ENCODE peak calls at places on chromosomes 3 and 15, in nine cellular contexts. M is NCI-H1436, O is anterior cingulate cortex, E is GM12891, V is GM03348, X is fibroblast of the aortic adventitia, A is Daoy, I is T-helper 1 cell, D is nucleus accumbens. T is an unnamed sample.

GRCh38 chr15:29838352-29839010 is 16.2 kb upstream of the TJP1 start:
- DNase-seq in E (no peak), I (no peak), M (no peak), V (no peak), A (no peak), X (no peak), D (no peak), O (no peak), T (no peak)

GRCh38 chr3:158918008-158918407 is 116.2 kb downstream of the MFSD1 start:
- DNase-seq in I (no peak), X (peak), M (peak), D (no peak), V (peak), E (peak), A (peak), O (peak), T (peak)

GRCh38 chr3:15755780-15756179 is 42.0 kb downstream of the ANKRD28 start:
- DNase-seq in E (no peak), V (no peak), M (no peak), A (no peak), O (no peak), I (no peak), D (no peak), X (no peak), T (no peak)

GRCh38 chr3:80307844-80308243 is 540.0 kb upstream of the ROBO1 start:
- DNase-seq in O (no peak), D (no peak), V (no peak), A (no peak), M (no peak), X (no peak), E (no peak), I (no peak), T (no peak)

GRCh38 chr3:109187390-109187789 is 50.9 kb downstream of the C3orf85 start:
- DNase-seq in M (no peak), E (no peak), D (no peak), V (no peak), I (no peak), O (no peak), X (no peak), A (no peak), T (no peak)

GRCh38 chr3:44400771-44401170 is 62.2 kb downstream of the TCAIM start:
- DNase-seq in I (no peak), E (no peak), X (no peak), V (no peak), D (no peak), A (no peak), O (no peak), M (no peak), T (no peak)

GRCh38 chr3:137764563-137765309 is 621 bp downstream of the SOX14 start:
- DNase-seq in V (peak), D (no peak), X (no peak), I (no peak), O (no peak), M (no peak), E (no peak), A (no peak), T (no peak)

GRCh38 chr15:73601449-73602425 is 31.5 kb downstream of the NPTN start:
- DNase-seq in I (no peak), M (no peak), A (peak), E (no peak), X (peak), V (peak), O (peak), D (peak), T (peak)

GRCh38 chr3:197801801-197802504 is 10.9 kb downstream of the LRCH3 start:
- DNase-seq in I (no peak), A (peak), M (no peak), O (no peak), X (peak), E (no peak), V (no peak), D (no peak), T (no peak)

GRCh38 chr3:196454935-196455334 is 22.7 kb upstream of the UBXN7 start:
- DNase-seq in E (no peak), V (peak), X (peak), A (no peak), M (no peak), I (no peak), O (no peak), D (no peak), T (peak)

GRCh38 chr3:101685870-101686307 is 629 bp downstream of the RPL24 start:
- DNase-seq in D (no peak), X (no peak), O (no peak), A (peak), I (no peak), E (no peak), V (peak), M (no peak), T (no peak)

GRCh38 chr3:116029286-116029685 is 406.0 kb downstream of the GAP43 start:
- DNase-seq in M (no peak), E (no peak), D (no peak), V (no peak), A (no peak), X (no peak), I (no peak), O (no peak), T (no peak)

GRCh38 chr3:72306800-72307341 is 521.9 kb upstream of the PROK2 start:
- DNase-seq in D (no peak), O (no peak), A (peak), E (no peak), I (no peak), X (peak), M (peak), V (no peak), T (no peak)

GRCh38 chr15:74384566-74385441 is 17.4 kb upstream of the CYP11A1 start:
- DNase-seq in M (no peak), A (peak), X (peak), D (no peak), O (no peak), E (peak), V (peak), I (no peak), T (peak)

GRCh38 chr15:69820819-69821218 is 276.9 kb downstream of the TLE3 start:
- DNase-seq in X (no peak), O (no peak), I (no peak), A (no peak), V (no peak), M (no peak), D (no peak), E (no peak), T (no peak)

T was measured in MG63.